ENCODE peak calls at places on chromosomes 6 and 20, in five cellular contexts. One of them, this sample, is unnamed.

GRCh38 chr6:125939026-125939425 is 17.5 kb upstream of the HINT3 start:
- DNase-seq in tibial artery: no peak
- DNase-seq in GM23338: no peak
- DNase-seq in HL-60: no peak
- DNase-seq in body of pancreas: no peak
- DNase-seq in this sample: no peak

GRCh38 chr6:4402477-4402976 is 267.2 kb upstream of the ECI2 start:
- DNase-seq in tibial artery: peak; percentile 28
- DNase-seq in GM23338: no peak
- DNase-seq in HL-60: no peak
- DNase-seq in body of pancreas: no peak
- DNase-seq in this sample: peak; percentile 45

GRCh38 chr20:39660965-39661364 is 698.8 kb downstream of the DHX35 start:
- DNase-seq in tibial artery: no peak
- DNase-seq in GM23338: no peak
- DNase-seq in HL-60: no peak
- DNase-seq in body of pancreas: no peak
- DNase-seq in this sample: no peak

GRCh38 chr20:45283529-45284065 is 23.0 kb upstream of the RBPJL start:
- DNase-seq in tibial artery: no peak
- DNase-seq in GM23338: no peak
- DNase-seq in HL-60: no peak
- DNase-seq in body of pancreas: no peak
- DNase-seq in this sample: peak; percentile 24

GRCh38 chr20:49460916-49461315 is 21.6 kb downstream of the KCNB1 start:
- DNase-seq in tibial artery: no peak
- DNase-seq in GM23338: no peak
- DNase-seq in HL-60: no peak
- DNase-seq in body of pancreas: peak; percentile 48
- DNase-seq in this sample: no peak

GRCh38 chr6:33390173-33390572 is 1.4 kb upstream of the KIFC1 start:
- DNase-seq in tibial artery: no peak
- DNase-seq in GM23338: no peak
- DNase-seq in HL-60: no peak
- DNase-seq in body of pancreas: no peak
- DNase-seq in this sample: no peak

GRCh38 chr6:168557512-168557911 is 116.5 kb downstream of the SMOC2 start:
- DNase-seq in tibial artery: no peak
- DNase-seq in GM23338: no peak
- DNase-seq in HL-60: no peak
- DNase-seq in body of pancreas: no peak
- DNase-seq in this sample: no peak

GRCh38 chr6:84065718-84066290 is 32.2 kb downstream of the MRAP2 start:
- DNase-seq in tibial artery: no peak
- DNase-seq in GM23338: no peak
- DNase-seq in HL-60: no peak
- DNase-seq in body of pancreas: no peak
- DNase-seq in this sample: peak; percentile 95

GRCh38 chr6:35497571-35498406 is 910 bp upstream of the TEAD3 start:
- DNase-seq in tibial artery: peak; percentile 52
- DNase-seq in GM23338: peak; percentile 90
- DNase-seq in HL-60: no peak
- DNase-seq in body of pancreas: peak; percentile 39
- DNase-seq in this sample: peak; percentile 72

GRCh38 chr6:124870611-124871201 is 91.5 kb upstream of the RNF217 start:
- DNase-seq in tibial artery: no peak
- DNase-seq in GM23338: peak; percentile 49
- DNase-seq in HL-60: no peak
- DNase-seq in body of pancreas: no peak
- DNase-seq in this sample: no peak

GRCh38 chr6:5205877-5206840 is 54.6 kb downstream of the LYRM4 start:
- DNase-seq in tibial artery: peak; percentile 67
- DNase-seq in GM23338: no peak
- DNase-seq in HL-60: peak; percentile 60
- DNase-seq in body of pancreas: peak; percentile 61
- DNase-seq in this sample: no peak

GRCh38 chr6:117960906-117961700 is 54.0 kb downstream of the SLC35F1 start:
- DNase-seq in tibial artery: no peak
- DNase-seq in GM23338: no peak
- DNase-seq in HL-60: no peak
- DNase-seq in body of pancreas: no peak
- DNase-seq in this sample: peak; percentile 3

GRCh38 chr6:30766461-30767157 is 22.3 kb upstream of the IER3 start:
- DNase-seq in tibial artery: no peak
- DNase-seq in GM23338: no peak
- DNase-seq in HL-60: no peak
- DNase-seq in body of pancreas: no peak
- DNase-seq in this sample: no peak

GRCh38 chr6:126826315-126826714 is 292.2 kb upstream of the RSPO3 start:
- DNase-seq in tibial artery: no peak
- DNase-seq in GM23338: no peak
- DNase-seq in HL-60: no peak
- DNase-seq in body of pancreas: no peak
- DNase-seq in this sample: no peak

GRCh38 chr6:163613668-163614067 is 199.2 kb downstream of the QKI start:
- DNase-seq in tibial artery: no peak
- DNase-seq in GM23338: no peak
- DNase-seq in HL-60: no peak
- DNase-seq in body of pancreas: no peak
- DNase-seq in this sample: no peak
- H3K27ac ChIP-seq in tibial artery: no peak overlapping the region
- H3K27ac ChIP-seq in GM23338: no peak overlapping the region
- H3K27ac ChIP-seq in HL-60: no peak overlapping the region
- H3K27ac ChIP-seq in body of pancreas: no peak overlapping the region
- H3K27ac ChIP-seq in this sample: no peak overlapping the region

GRCh38 chr6:129774697-129775447 is 64.9 kb upstream of the ARHGAP18 start:
- DNase-seq in tibial artery: peak; percentile 76
- DNase-seq in GM23338: peak; percentile 93
- DNase-seq in HL-60: peak; percentile 63
- DNase-seq in body of pancreas: peak; percentile 74
- DNase-seq in this sample: peak; percentile 65
- H3K27ac ChIP-seq in tibial artery: no peak overlapping the region
- H3K27ac ChIP-seq in GM23338: no peak overlapping the region
- H3K27ac ChIP-seq in HL-60: no peak overlapping the region
- H3K27ac ChIP-seq in body of pancreas: no peak overlapping the region
- H3K27ac ChIP-seq in this sample: no peak overlapping the region

DNA sequence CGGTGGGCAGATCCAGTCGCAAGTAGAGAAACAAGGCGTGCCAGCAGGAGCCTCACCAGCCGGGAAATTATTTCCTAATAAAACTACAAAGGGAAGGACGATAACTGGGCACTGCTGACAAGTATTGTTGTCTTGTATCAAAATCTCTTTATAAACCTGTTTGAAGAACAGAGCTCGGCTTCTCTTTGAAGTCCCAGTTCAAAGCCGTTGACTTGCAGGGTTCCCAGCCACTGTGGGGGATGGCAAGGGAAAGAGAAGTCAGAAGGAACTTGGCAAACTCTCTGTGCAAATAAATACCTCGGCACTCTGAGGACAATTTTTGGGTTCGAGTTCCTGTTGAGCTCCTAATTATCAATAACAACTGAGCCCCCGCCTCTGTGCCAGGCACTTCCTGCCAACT is 504.6 kb downstream of the CD83 start:
- DNase-seq in tibial artery: no peak
- DNase-seq in GM23338: peak; percentile 31
- DNase-seq in HL-60: no peak
- DNase-seq in body of pancreas: no peak
- DNase-seq in this sample: no peak
- H3K27ac ChIP-seq in tibial artery: no peak overlapping the region
- H3K27ac ChIP-seq in GM23338: no peak overlapping the region
- H3K27ac ChIP-seq in HL-60: no peak overlapping the region
- H3K27ac ChIP-seq in body of pancreas: no peak overlapping the region
- H3K27ac ChIP-seq in this sample: no peak overlapping the region

DNA sequence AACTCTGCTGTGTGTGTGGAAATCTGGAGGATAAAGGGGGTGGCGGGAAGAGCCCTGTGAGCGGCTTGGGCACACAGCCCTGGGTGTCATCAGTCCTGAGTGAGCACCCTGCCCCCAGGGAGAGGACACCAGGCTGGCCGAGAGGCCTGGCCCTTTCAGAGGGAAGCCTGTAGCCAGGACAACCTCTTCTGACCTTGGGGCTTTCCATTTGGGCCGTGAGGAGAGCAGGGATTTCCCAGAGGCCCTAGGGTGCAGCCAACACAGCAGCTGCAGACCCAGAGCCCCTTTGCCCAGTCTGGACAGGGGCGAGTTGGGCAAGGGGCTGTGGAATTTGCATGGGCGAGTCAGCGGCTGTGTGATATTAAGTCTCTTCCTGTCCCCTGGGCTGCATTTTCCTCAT is 6.3 kb downstream of the MAP1LC3A start:
- DNase-seq in tibial artery: no peak
- DNase-seq in GM23338: no peak
- DNase-seq in HL-60: no peak
- DNase-seq in body of pancreas: no peak
- DNase-seq in this sample: no peak
- H3K27ac ChIP-seq in tibial artery: no peak overlapping the region
- H3K27ac ChIP-seq in GM23338: no peak overlapping the region
- H3K27ac ChIP-seq in HL-60: no peak overlapping the region
- H3K27ac ChIP-seq in body of pancreas: no peak overlapping the region
- H3K27ac ChIP-seq in this sample: no peak overlapping the region

DNA sequence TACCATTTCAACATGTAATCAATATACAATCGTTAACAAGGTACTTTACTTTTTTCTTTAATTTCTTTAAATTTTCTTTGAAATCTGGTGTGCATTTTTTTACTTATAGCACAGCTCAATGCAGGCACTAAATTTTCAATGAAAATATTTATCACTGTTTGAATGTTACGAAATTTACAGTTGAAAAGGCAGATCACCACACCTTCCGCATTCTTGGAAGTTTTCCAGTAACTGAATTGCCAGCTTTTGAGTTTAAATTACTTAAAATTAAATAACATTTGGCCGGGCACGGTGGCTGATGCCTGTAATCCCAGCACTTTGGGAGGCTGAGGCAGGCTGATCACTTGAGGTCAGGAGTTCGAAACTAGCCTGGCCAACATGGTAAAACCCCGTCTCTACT is 309.9 kb downstream of the BMP7 start:
- DNase-seq in tibial artery: no peak
- DNase-seq in GM23338: peak; percentile 57
- DNase-seq in HL-60: no peak
- DNase-seq in body of pancreas: no peak
- DNase-seq in this sample: no peak
- H3K27ac ChIP-seq in tibial artery: no peak overlapping the region
- H3K27ac ChIP-seq in GM23338: no peak overlapping the region
- H3K27ac ChIP-seq in HL-60: no peak overlapping the region
- H3K27ac ChIP-seq in body of pancreas: no peak overlapping the region
- H3K27ac ChIP-seq in this sample: no peak overlapping the region

GRCh38 chr6:18153311-18153703 is 1.6 kb downstream of the TPMT start:
- DNase-seq in tibial artery: no peak
- DNase-seq in GM23338: no peak
- DNase-seq in HL-60: no peak
- DNase-seq in body of pancreas: no peak
- DNase-seq in this sample: no peak
- H3K27ac ChIP-seq in tibial artery: no peak overlapping the region
- H3K27ac ChIP-seq in GM23338: no peak overlapping the region
- H3K27ac ChIP-seq in HL-60: peak overlapping the region; percentile 68
- H3K27ac ChIP-seq in body of pancreas: no peak overlapping the region
- H3K27ac ChIP-seq in this sample: peak overlapping the region; percentile 80

GRCh38 chr20:6708010-6708409 is 59.5 kb upstream of the BMP2 start:
- DNase-seq in tibial artery: peak; percentile 26
- DNase-seq in GM23338: no peak
- DNase-seq in HL-60: no peak
- DNase-seq in body of pancreas: peak; percentile 74
- DNase-seq in this sample: peak; percentile 62
- H3K27ac ChIP-seq in tibial artery: no peak overlapping the region
- H3K27ac ChIP-seq in GM23338: no peak overlapping the region
- H3K27ac ChIP-seq in HL-60: no peak overlapping the region
- H3K27ac ChIP-seq in body of pancreas: peak overlapping the region; percentile 85
- H3K27ac ChIP-seq in this sample: peak overlapping the region; percentile 59